ENCODE peak calls at places on chromosomes 7 and 10, in eight cellular contexts. J is tibial artery, L is lower lobe of right lung, F is colonic mucosa, P is cardiac muscle cell, N is brain microvascular endothelial cell, M is heart left ventricle, Y is right atrium auricular region. X is an unnamed sample.
A peak's percentile ranks its signal among the peaks of the same experiment; 100 is the strongest.

GRCh38 chr10:75239391-75239790 is 3.6 kb upstream of the COMTD1 start:
- DNase-seq in J (no peak), L (no peak), F (no peak), P (no peak), N (no peak), M (no peak), Y (no peak), X (no peak)

GRCh38 chr7:129657363-129657762 is 45.8 kb downstream of the NRF1 start:
- DNase-seq in J (no peak), L (no peak), F (no peak), P (no peak), N (no peak), M (no peak), Y (no peak), X (no peak)

GRCh38 chr7:10908600-10908999 is 65.1 kb upstream of the PHF14 start:
- DNase-seq in J (no peak), L (no peak), F (no peak), P (no peak), N (no peak), M (no peak), Y (no peak), X (no peak)

GRCh38 chr7:105352018-105352612 is 36.6 kb downstream of the SRPK2 start:
- DNase-seq in J (peak; percentile 90), L (peak; percentile 79), F (peak; percentile 65), P (peak; percentile 98), N (peak; percentile 72), M (peak; percentile 82), Y (peak; percentile 81), X (no peak)

GRCh38 chr10:24681476-24682088 is 42.1 kb downstream of the ARHGAP21 start:
- DNase-seq in J (no peak), L (no peak), F (peak; percentile 41), P (peak; percentile 23), N (no peak), M (no peak), Y (no peak), X (no peak)

GRCh38 chr7:4835398-4836205 is 26.2 kb downstream of the PAPOLB start:
- DNase-seq in J (no peak), L (no peak), F (no peak), P (no peak), N (no peak), M (no peak), Y (no peak), X (no peak)

GRCh38 chr10:4082851-4083250 is 297.8 kb upstream of the KLF6 start:
- DNase-seq in J (no peak), L (no peak), F (no peak), P (peak; percentile 40), N (no peak), M (no peak), Y (no peak), X (no peak)

GRCh38 chr7:5634107-5634950 is 147.1 kb downstream of the RNF216 start:
- DNase-seq in J (peak; percentile 89), L (no peak), F (peak; percentile 66), P (peak; percentile 77), N (peak; percentile 43), M (peak; percentile 82), Y (peak; percentile 65), X (no peak)

GRCh38 chr7:127770870-127771269 is 118.9 kb downstream of the SND1 start:
- DNase-seq in J (no peak), L (no peak), F (no peak), P (peak; percentile 32), N (peak; percentile 50), M (no peak), Y (no peak), X (no peak)

GRCh38 chr7:100629117-100629711 is 12.1 kb downstream of the TFR2 start:
- DNase-seq in J (no peak), L (no peak), F (no peak), P (peak; percentile 33), N (no peak), M (no peak), Y (no peak), X (no peak)
- TF ChIP-seq CTCF in J (no peak), L (peak; percentile 14), F (no peak), P (peak; percentile 42), N (peak; percentile 64), M (peak; percentile 11), Y (no peak), X (peak; percentile 60)

GRCh38 chr7:41879113-41879385 is 176.2 kb upstream of the INHBA start:
- DNase-seq in J (no peak), L (no peak), F (no peak), P (peak; percentile 17), N (no peak), M (no peak), Y (no peak), X (no peak)

GRCh38 chr7:41880107-41880506 is 177.2 kb upstream of the INHBA start:
- DNase-seq in J (no peak), L (no peak), F (no peak), P (peak; percentile 93), N (peak; percentile 93), M (no peak), Y (no peak), X (no peak)

GRCh38 chr7:41879424-41879823 is 176.5 kb upstream of the INHBA start:
- DNase-seq in J (no peak), L (no peak), F (no peak), P (peak; percentile 41), N (no peak), M (no peak), Y (no peak), X (no peak)

GRCh38 chr7:41877118-41877517 is 174.2 kb upstream of the INHBA start:
- DNase-seq in J (no peak), L (no peak), F (no peak), P (no peak), N (no peak), M (no peak), Y (no peak), X (no peak)

DNA sequence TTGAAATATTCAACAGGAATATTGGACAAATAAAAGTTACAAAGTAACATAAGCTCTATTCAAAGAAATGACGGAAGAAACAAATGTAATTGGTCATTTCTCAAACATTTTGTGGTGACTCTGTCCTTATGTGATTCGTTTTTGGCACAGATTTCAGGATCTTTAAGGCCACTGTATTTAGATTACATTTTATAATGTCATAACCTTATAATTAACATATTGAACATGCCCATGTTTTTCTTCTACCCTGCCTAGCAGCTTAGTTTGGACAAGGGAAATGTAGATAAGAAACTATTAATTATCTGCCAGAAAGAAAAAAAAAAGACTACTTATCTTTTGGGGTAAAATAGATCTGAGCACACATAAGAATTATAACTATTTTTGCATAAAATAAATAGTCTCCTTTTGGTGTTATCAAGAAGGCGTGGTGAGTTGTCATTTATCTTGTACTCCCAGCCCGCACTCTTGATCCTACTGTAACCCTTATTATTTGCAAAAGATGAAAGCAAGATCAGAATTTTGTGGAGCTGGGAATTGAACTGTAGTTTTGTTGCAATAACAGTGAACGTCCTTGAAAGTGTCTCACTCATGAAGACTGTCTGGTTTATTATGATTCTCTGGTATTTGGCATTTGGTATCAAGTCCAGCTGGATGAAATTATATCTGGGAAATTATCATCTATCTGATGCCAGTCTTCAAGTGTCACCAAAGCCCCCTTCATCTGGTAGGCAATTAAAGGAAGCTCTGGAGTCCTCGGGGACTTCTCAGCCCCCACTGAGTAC is 175.6 kb upstream of the INHBA start:
- DNase-seq in J (no peak), L (no peak), F (no peak), P (no peak), N (no peak), M (no peak), Y (no peak), X (no peak)
- TF ChIP-seq CTCF in J (no peak), L (no peak), F (no peak), P (no peak), N (no peak), M (no peak), Y (no peak), X (no peak)

GRCh38 chr7:132443776-132444520 is 132.3 kb downstream of the PLXNA4 start:
- DNase-seq in J (no peak), L (no peak), F (no peak), P (no peak), N (no peak), M (no peak), Y (no peak), X (no peak)
- TF ChIP-seq CTCF in J (no peak), L (no peak), F (no peak), P (peak; percentile 11), N (peak; percentile 17), M (no peak), Y (no peak), X (no peak)

DNA sequence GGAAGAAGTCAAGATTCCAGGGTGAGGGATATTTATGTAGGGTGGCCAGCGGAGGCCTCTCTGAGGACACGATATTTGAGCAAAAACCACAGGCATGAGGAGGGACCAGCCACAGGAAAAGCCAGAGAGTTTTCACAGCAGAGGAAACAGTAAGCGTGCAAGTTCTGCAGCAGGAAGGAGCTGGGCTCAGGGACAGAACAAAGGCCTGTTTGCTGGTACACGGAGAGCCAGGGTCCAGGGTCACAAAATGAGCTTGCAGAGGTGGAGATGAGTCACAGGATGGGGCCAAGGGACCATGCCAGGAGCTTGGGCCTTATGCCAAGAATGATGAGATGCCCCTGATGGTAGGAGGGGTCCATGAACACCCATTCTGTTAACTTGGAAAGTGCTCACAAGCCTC is 283.5 kb downstream of the PLXNA4 start:
- DNase-seq in J (no peak), L (no peak), F (no peak), P (peak; percentile 59), N (peak; percentile 8), M (no peak), Y (no peak), X (no peak)
- TF ChIP-seq CTCF in J (no peak), L (no peak), F (no peak), P (no peak), N (no peak), M (no peak), Y (no peak), X (no peak)

DNA sequence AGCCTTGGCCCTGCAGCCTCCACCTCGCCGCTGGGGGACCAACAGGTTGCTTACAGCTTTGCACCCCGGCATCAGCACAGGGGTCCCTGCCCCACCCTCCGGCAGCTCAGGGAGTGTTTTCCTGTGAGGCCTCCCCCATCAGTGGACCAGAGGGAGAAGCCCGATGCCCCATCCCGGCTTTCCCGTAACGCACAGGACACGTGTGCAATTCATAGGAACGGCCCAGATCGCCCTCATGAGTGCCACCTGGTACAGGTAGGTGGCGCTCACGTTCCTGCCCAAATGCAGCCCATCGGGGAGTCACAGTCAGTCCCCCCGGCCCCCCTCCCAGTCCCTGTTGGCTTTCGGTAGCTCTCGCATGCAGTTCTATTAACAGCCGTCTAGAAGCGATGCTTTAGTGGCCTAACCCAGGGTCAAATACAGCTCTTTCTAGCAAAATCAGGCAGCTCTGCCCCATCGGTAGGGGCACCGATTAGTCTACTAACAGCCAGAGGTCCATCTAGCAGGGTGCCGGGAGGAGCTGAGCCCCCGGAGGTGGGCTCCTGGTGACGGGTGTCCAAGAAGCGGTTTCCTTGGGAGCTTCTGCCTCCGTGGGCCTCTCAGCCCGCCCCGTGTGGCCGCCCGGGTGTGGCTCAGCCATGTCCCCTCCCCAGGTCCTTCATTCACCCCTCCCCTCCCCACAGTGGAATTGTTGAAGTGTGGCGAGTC is 48.4 kb upstream of the GTF2IRD1 start:
- DNase-seq in J (no peak), L (no peak), F (no peak), P (no peak), N (peak; percentile 12), M (peak; percentile 49), Y (no peak), X (peak; percentile 86)
- TF ChIP-seq CTCF in J (no peak), L (peak; percentile 40), F (no peak), P (peak; percentile 38), N (peak; percentile 63), M (peak; percentile 40), Y (peak; percentile 28), X (peak; percentile 64)

GRCh38 chr7:158409120-158409519 is 178.5 kb downstream of the PTPRN2 start:
- DNase-seq in J (peak; percentile 43), L (no peak), F (no peak), P (no peak), N (no peak), M (no peak), Y (no peak), X (peak; percentile 67)
- TF ChIP-seq CTCF in J (no peak), L (no peak), F (no peak), P (no peak), N (no peak), M (no peak), Y (no peak), X (no peak)